ENCODE peak calls at places on chromosomes 4 and X, in eight cellular contexts. N, G, R, K, D, Z, B and V are unnamed samples.

GRCh38 chr4:81639248-81639647 is 167.5 kb upstream of the RASGEF1B start:
- DNase-seq in N (no peak), G (no peak), R (no peak), K (no peak), D (no peak), Z (no peak), B (no peak), V (no peak)

GRCh38 chr4:71389149-71389840 is 50.5 kb downstream of the SLC4A4 start:
- DNase-seq in N (no peak), G (no peak), R (no peak), K (no peak), D (no peak), Z (no peak), B (no peak), V (no peak)

GRCh38 chrX:41491267-41492004 is 44.3 kb downstream of the NYX start:
- DNase-seq in N (peak; percentile 91), G (no peak), R (peak; percentile 24), K (peak; percentile 51), D (no peak), Z (peak; percentile 78), B (no peak), V (no peak)

GRCh38 chrX:7889680-7890079 is 37.5 kb downstream of the PNPLA4 start:
- DNase-seq in N (peak; percentile 1), G (no peak), R (no peak), K (no peak), D (no peak), Z (peak; percentile 14), B (no peak), V (no peak)

GRCh38 chr4:123699823-123700822 is 303.5 kb downstream of the SPRY1 start:
- DNase-seq in N (peak; percentile 95), G (no peak), R (no peak), K (peak; percentile 25), D (no peak), Z (no peak), B (no peak), V (no peak)

GRCh38 chrX:7904557-7904956 is 22.7 kb downstream of the PNPLA4 start:
- DNase-seq in N (peak; percentile 34), G (no peak), R (no peak), K (no peak), D (no peak), Z (no peak), B (no peak), V (no peak)

GRCh38 chr4:83009529-83009928 is 1.1 kb downstream of the LIN54 start:
- DNase-seq in N (peak; percentile 28), G (no peak), R (no peak), K (no peak), D (no peak), Z (no peak), B (no peak), V (no peak)

GRCh38 chr4:176539091-176539784 is 219.5 kb downstream of the SPCS3 start:
- DNase-seq in N (no peak), G (no peak), R (no peak), K (no peak), D (no peak), Z (no peak), B (no peak), V (no peak)

GRCh38 chr4:13248621-13249298 is 235.4 kb downstream of the RAB28 start:
- DNase-seq in N (peak; percentile 53), G (no peak), R (peak; percentile 11), K (peak; percentile 44), D (no peak), Z (peak; percentile 10), B (no peak), V (no peak)